ENCODE peak calls at places on chromosomes 13 and 19, in seven cellular contexts. N is foreskin fibroblast, V is tibial nerve, B is GM23338, H is fibroblast of the aortic adventitia, X is heart left ventricle, U is PC-3. A is an unnamed sample.
A peak's percentile ranks its signal among the peaks of the same experiment; 100 is the strongest.

GRCh38 chr19:21482863-21483276 is 22.5 kb upstream of the ZNF429 start:
- DNase-seq in N (peak; percentile 33), V (no peak), B (peak; percentile 83), H (peak; percentile 22), X (peak; percentile 62), U (peak; percentile 22), A (no peak)

GRCh38 chr13:110711778-110712070 is 1.8 kb upstream of the ING1 start:
- DNase-seq in N (peak; percentile 55), V (no peak), B (no peak), H (peak; percentile 32), X (no peak), U (no peak), A (no peak)

GRCh38 chr13:32409561-32410440 is 18.1 kb downstream of the N4BP2L1 start:
- DNase-seq in N (peak; percentile 74), V (peak; percentile 57), B (peak; percentile 94), H (peak; percentile 84), X (peak; percentile 71), U (no peak), A (peak; percentile 27)

GRCh38 chr19:42531313-42531712 is 3.0 kb upstream of the CEACAM1 start:
- DNase-seq in N (no peak), V (no peak), B (no peak), H (no peak), X (no peak), U (peak; percentile 84), A (no peak)

GRCh38 chr19:4322942-4323665 is 15.5 kb downstream of the STAP2 start:
- DNase-seq in N (no peak), V (no peak), B (peak; percentile 23), H (no peak), X (no peak), U (no peak), A (no peak)

GRCh38 chr19:18300930-18301717 is 19.7 kb upstream of the JUND start:
- DNase-seq in N (peak; percentile 90), V (peak; percentile 63), B (no peak), H (peak; percentile 87), X (peak; percentile 92), U (peak; percentile 51), A (no peak)

GRCh38 chr13:61095885-61096284 is 319.8 kb downstream of the PCDH20 start:
- DNase-seq in N (no peak), V (no peak), B (no peak), H (no peak), X (no peak), U (no peak), A (no peak)

GRCh38 chr19:39319892-39320168 is 833 bp downstream of the LRFN1 start:
- DNase-seq in N (no peak), V (no peak), B (peak; percentile 16), H (no peak), X (no peak), U (no peak), A (no peak)

GRCh38 chr13:72125561-72125960 is 258.6 kb upstream of the DACH1 start:
- DNase-seq in N (peak; percentile 31), V (no peak), B (no peak), H (no peak), X (no peak), U (peak; percentile 66), A (no peak)

GRCh38 chr13:80037505-80037888 is 303.4 kb downstream of the SPRY2 start:
- DNase-seq in N (peak; percentile 96), V (no peak), B (no peak), H (peak; percentile 81), X (no peak), U (peak; percentile 84), A (peak; percentile 35)

GRCh38 chr13:46575321-46575721 is 22.4 kb downstream of the LRCH1 start:
- DNase-seq in N (peak; percentile 35), V (no peak), B (no peak), H (no peak), X (no peak), U (no peak), A (no peak)

GRCh38 chr19:2624537-2625091 is 77.9 kb downstream of the GNG7 start:
- DNase-seq in N (no peak), V (no peak), B (peak; percentile 67), H (no peak), X (peak; percentile 88), U (no peak), A (no peak)

GRCh38 chr13:113973218-113974164 is at the start of gene C13orf46:
- DNase-seq in N (no peak), V (no peak), B (no peak), H (no peak), X (peak; percentile 21), U (no peak), A (no peak)

GRCh38 chr19:47414469-47414868 is 4.9 kb downstream of the MEIS3 start:
- DNase-seq in N (no peak), V (no peak), B (peak; percentile 74), H (no peak), X (no peak), U (peak; percentile 57), A (no peak)

GRCh38 chr13:73542446-73542845 is 483.6 kb downstream of the KLF5 start:
- DNase-seq in N (no peak), V (no peak), B (no peak), H (no peak), X (no peak), U (peak; percentile 82), A (no peak)

GRCh38 chr19:45632468-45633196 is 6.6 kb downstream of the EML2 start:
- DNase-seq in N (peak; percentile 95), V (peak; percentile 18), B (peak; percentile 93), H (peak; percentile 94), X (peak; percentile 82), U (peak; percentile 82), A (peak; percentile 67)

GRCh38 chr13:112972867-112973576 is 4.0 kb downstream of the MCF2L start:
- DNase-seq in N (no peak), V (no peak), B (no peak), H (no peak), X (no peak), U (no peak), A (no peak)

GRCh38 chr13:46354143-46355087 is 32.6 kb downstream of the RUBCNL start:
- DNase-seq in N (peak; percentile 90), V (no peak), B (no peak), H (peak; percentile 94), X (no peak), U (peak; percentile 92), A (peak; percentile 94)

GRCh38 chr13:80012281-80012680 is 328.6 kb downstream of the SPRY2 start:
- DNase-seq in N (peak; percentile 35), V (no peak), B (no peak), H (no peak), X (no peak), U (peak; percentile 26), A (no peak)

GRCh38 chr13:65964672-65965071 is 1265.5 kb downstream of the PCDH9 start:
- DNase-seq in N (no peak), V (no peak), B (no peak), H (no peak), X (no peak), U (peak; percentile 68), A (no peak)

GRCh38 chr13:65971541-65971940 is 1258.6 kb downstream of the PCDH9 start:
- DNase-seq in N (no peak), V (no peak), B (peak; percentile 25), H (no peak), X (no peak), U (no peak), A (no peak)

GRCh38 chr13:65965496-65965895 is 1264.6 kb downstream of the PCDH9 start:
- DNase-seq in N (peak; percentile 78), V (no peak), B (no peak), H (peak; percentile 37), X (no peak), U (peak; percentile 29), A (no peak)

GRCh38 chr13:65966991-65967451 is 1263.1 kb downstream of the PCDH9 start:
- DNase-seq in N (peak; percentile 43), V (no peak), B (peak; percentile 88), H (peak; percentile 74), X (no peak), U (peak; percentile 71), A (peak; percentile 6)
- TF ChIP-seq CTCF in N (peak; percentile 31), V (no peak), B (peak; percentile 77), H (peak; percentile 47), X (no peak), U (peak; percentile 80), A (peak; percentile 34)

DNA sequence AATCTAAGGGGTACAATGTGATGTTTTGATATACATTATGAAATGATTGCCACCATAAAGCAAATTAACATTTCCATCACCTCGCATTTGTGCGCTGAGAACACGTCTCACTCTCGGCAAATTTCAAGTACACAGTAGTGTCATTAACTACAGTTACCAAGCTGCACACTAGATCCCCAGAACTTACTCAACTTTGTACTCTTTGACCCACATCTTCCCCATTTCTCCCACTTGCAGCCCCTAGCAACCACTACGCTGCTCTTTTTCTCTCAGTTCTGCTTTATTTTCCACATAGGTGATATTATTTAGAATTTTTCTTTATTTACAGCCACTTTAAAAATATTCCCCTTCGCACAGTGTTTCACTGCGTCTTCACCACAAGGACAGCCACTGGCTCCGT is 486.4 kb downstream of the UQCRFS1 start:
- DNase-seq in N (peak; percentile 8), V (no peak), B (no peak), H (no peak), X (no peak), U (no peak), A (no peak)
- H3K4me3 ChIP-seq in N (peak overlapping the region; percentile 39), V (no peak overlapping the region), B (peak overlapping the region; percentile 62), H (no peak overlapping the region), X (no peak overlapping the region), U (no peak overlapping the region), A (peak overlapping the region; percentile 54)

DNA sequence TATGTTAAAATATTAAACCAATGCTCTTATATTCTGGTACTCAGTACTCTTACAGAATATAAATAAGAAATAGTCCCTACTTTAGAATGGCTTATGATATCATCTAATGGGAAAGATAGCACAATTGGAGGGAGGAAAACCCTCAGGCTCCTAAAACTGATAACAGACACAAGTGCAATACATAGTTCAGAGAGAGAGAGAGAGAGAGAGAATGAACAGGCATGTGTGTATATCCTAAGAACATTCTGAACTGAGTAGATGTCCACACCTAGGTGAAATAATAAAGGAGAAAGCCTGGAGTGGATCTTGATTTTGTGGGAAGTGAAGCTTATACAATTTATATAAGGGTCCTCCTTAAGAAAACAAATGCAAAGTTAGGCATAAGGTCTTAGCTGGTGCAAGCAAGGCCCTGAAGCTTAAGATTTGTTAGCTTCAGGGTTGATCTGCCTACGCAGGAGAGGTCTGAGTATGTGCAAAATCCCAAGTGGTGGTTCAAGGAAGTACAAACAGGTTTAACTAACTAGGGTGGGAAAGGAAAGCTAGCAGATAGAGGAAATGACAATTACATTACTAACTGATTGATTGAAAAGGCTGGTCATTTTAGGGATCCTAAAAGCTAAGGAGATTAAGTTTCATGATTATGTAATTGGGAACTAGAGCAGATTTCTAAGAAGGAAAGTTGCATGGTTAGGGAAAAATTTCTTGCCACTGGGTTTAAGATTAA is 53.3 kb downstream of the SOX21 start:
- DNase-seq in N (no peak), V (no peak), B (peak; percentile 59), H (no peak), X (no peak), U (peak; percentile 58), A (no peak)
- TF ChIP-seq CTCF in N (no peak), V (no peak), B (peak; percentile 25), H (no peak), X (no peak), U (peak; percentile 37), A (peak; percentile 12)

DNA sequence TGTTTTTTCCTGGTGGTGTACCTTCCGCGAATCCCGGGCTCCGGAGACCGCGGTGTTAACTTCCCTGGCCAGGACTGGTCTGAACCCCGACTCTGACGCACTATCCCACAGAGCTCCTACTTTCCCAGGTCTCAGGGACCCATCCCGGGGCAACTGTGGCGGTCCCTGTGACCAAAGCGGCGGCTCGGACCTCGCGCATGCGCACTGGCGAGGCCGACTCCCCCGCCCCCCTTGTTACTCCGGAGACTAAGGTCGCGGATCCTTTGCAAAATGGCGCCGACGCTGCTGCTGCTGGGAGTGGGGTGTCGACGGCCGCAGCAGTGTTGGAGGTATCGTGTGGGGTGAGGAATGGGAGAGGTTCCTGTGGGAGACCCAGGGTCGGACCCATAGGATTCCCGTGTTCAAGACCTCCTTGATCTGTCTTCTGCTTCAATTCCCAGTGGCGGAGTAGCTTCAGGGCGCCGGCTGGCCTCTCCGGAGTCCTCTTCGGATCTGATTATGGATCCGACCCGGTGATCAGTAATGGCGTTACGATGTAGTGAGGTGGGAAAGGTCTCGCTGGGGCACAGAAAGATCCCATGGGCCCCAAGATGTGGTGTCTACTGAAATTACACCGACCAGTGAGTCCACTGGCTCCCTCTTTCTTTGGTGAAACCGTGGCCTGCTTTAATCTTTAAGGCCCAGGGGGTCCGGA is 66.6 kb upstream of the ZNF527 start:
- DNase-seq in N (peak; percentile 41), V (no peak), B (no peak), H (no peak), X (peak; percentile 80), U (no peak), A (no peak)
- H3K4me3 ChIP-seq in N (peak overlapping the region; percentile 35), V (no peak overlapping the region), B (no peak overlapping the region), H (no peak overlapping the region), X (peak overlapping the region; percentile 62), U (no peak overlapping the region), A (peak overlapping the region; percentile 29)

A was measured in astrocyte of the cerebellum.